ENCODE peak calls at places on chromosomes 12 and 14, in five cellular contexts. D, K, G, A and V are unnamed samples.

GRCh38 chr14:75803768-75804167 is 142.7 kb downstream of the TTLL5 start:
- DNase-seq in K (peak), G (no peak), D (no peak), A (no peak), V (no peak)

GRCh38 chr12:118371354-118372282 is 1.1 kb downstream of the TAOK3 start:
- DNase-seq in A (peak), K (peak), D (peak), G (no peak), V (no peak)

GRCh38 chr14:51095854-51096823 is 1.2 kb upstream of the TRIM9 start:
- DNase-seq in K (peak), D (peak), A (no peak), G (no peak), V (no peak)

GRCh38 chr12:112380663-112381420 is 1.4 kb downstream of the HECTD4 start:
- DNase-seq in G (no peak), A (no peak), K (peak), D (peak), V (no peak)

GRCh38 chr14:47194051-47194450 is 481.4 kb downstream of the MDGA2 start:
- DNase-seq in A (no peak), K (no peak), D (no peak), G (no peak), V (no peak)

GRCh38 chr14:90168425-90169105 is 87.8 kb upstream of the PSMC1 start:
- DNase-seq in D (no peak), A (no peak), G (no peak), K (no peak), V (no peak)

GRCh38 chr12:123957191-123957590 is 15.4 kb downstream of the CCDC92 start:
- DNase-seq in A (no peak), D (no peak), G (no peak), K (no peak), V (no peak)

GRCh38 chr12:62146323-62146722 is 113.9 kb upstream of the USP15 start:
- DNase-seq in K (no peak), D (no peak), A (no peak), G (no peak), V (peak)

GRCh38 chr12:67925077-67925476 is 64.2 kb upstream of the IFNG-AS1 start:
- DNase-seq in D (no peak), A (no peak), K (no peak), G (no peak), V (no peak)

GRCh38 chr14:94005324-94005723 is 8.2 kb downstream of the CCDC197 start:
- DNase-seq in G (no peak), K (no peak), D (peak), A (no peak), V (peak)

GRCh38 chr14:35386673-35387125 is 17.9 kb downstream of the NFKBIA start:
- DNase-seq in A (no peak), G (no peak), D (no peak), K (peak), V (no peak)

GRCh38 chr14:48575772-48576171 is 900.4 kb upstream of the MDGA2 start:
- DNase-seq in G (no peak), A (no peak), K (no peak), D (no peak), V (no peak)

GRCh38 chr12:32307352-32307751 is 92.0 kb upstream of the FGD4 start:
- DNase-seq in A (no peak), D (no peak), G (no peak), K (no peak), V (no peak)

GRCh38 chr14:67357583-67358354 is 1.8 kb downstream of the ATP6V1D start:
- DNase-seq in G (no peak), A (no peak), D (no peak), K (no peak), V (no peak)